ENCODE peak calls at places on chromosomes 3 and 15, in eight cellular contexts. D is T-helper 1 cell; T is skeletal muscle cell; W is colonic mucosa; N is activated CD4-positive, alpha-beta T cell treated with anti-CD3 and anti-CD28 coated beads for 24 hours; E is astrocyte of the spinal cord; V is left colon; C is GM12865. A is an unnamed sample.
A peak's percentile ranks its signal among the peaks of the same experiment; 100 is the strongest.

GRCh38 chr3:60517134-60517533 is 734.1 kb downstream of the FHIT start:
- DNase-seq in D (no peak), T (no peak), W (no peak), N (no peak), E (no peak), V (no peak), C (no peak), A (no peak)

GRCh38 chr3:159839561-159840379 is 148.9 kb upstream of the IL12A start:
- DNase-seq in D (no peak), T (no peak), W (no peak), N (no peak), E (peak; percentile 63), V (no peak), C (no peak), A (no peak)

GRCh38 chr15:91769919-91770318 is 83.6 kb upstream of the SLCO3A1 start:
- DNase-seq in D (no peak), T (no peak), W (no peak), N (no peak), E (no peak), V (no peak), C (no peak), A (no peak)

GRCh38 chr3:178223876-178224275 is 312.4 kb upstream of the KCNMB2 start:
- DNase-seq in D (no peak), T (no peak), W (no peak), N (no peak), E (no peak), V (no peak), C (no peak), A (no peak)

GRCh38 chr3:179015551-179016020 is 56.0 kb downstream of the ZMAT3 start:
- DNase-seq in D (peak; percentile 42), T (peak; percentile 30), W (peak; percentile 71), N (peak; percentile 54), E (peak; percentile 85), V (peak; percentile 16), C (peak; percentile 91), A (peak; percentile 28)

GRCh38 chr3:115236496-115236895 is 89.4 kb upstream of the ZBTB20 start:
- DNase-seq in D (no peak), T (no peak), W (no peak), N (no peak), E (no peak), V (no peak), C (no peak), A (no peak)

GRCh38 chr3:35505181-35505580 is 134.1 kb upstream of the ARPP21 start:
- DNase-seq in D (no peak), T (peak; percentile 6), W (no peak), N (no peak), E (no peak), V (no peak), C (no peak), A (peak; percentile 26)

GRCh38 chr15:65423150-65423976 is 616 bp upstream of the IGDCC4 start:
- DNase-seq in D (no peak), T (no peak), W (no peak), N (no peak), E (no peak), V (no peak), C (no peak), A (no peak)